ENCODE peak calls at places on chromosomes 4 and X, in ten cellular contexts. One of them, this sample, is unnamed.

GRCh38 chr4:44425614-44426208 is 22.9 kb downstream of the KCTD8 start:
- DNase-seq in HCT116: no peak
- DNase-seq in IMR-90: peak
- DNase-seq in hepatocyte: peak
- DNase-seq in ovary: no peak
- DNase-seq in A673: peak
- DNase-seq in esophagus squamous epithelium: no peak
- DNase-seq in fibroblast of lung: peak
- DNase-seq in dorsolateral prefrontal cortex: no peak
- DNase-seq in osteoblast: no peak
- DNase-seq in this sample: peak

GRCh38 chr4:72513227-72513626 is 55.8 kb downstream of the ADAMTS3 start:
- DNase-seq in fibroblast of lung: no peak
- DNase-seq in IMR-90: no peak
- DNase-seq in osteoblast: no peak
- DNase-seq in dorsolateral prefrontal cortex: no peak
- DNase-seq in esophagus squamous epithelium: no peak
- DNase-seq in hepatocyte: no peak
- DNase-seq in A673: no peak
- DNase-seq in ovary: no peak
- DNase-seq in HCT116: no peak
- DNase-seq in this sample: no peak

GRCh38 chrX:154712781-154713391 is 38.0 kb downstream of the GAB3 start:
- DNase-seq in A673: no peak
- DNase-seq in ovary: no peak
- DNase-seq in osteoblast: peak
- DNase-seq in dorsolateral prefrontal cortex: no peak
- DNase-seq in hepatocyte: no peak
- DNase-seq in HCT116: no peak
- DNase-seq in esophagus squamous epithelium: no peak
- DNase-seq in IMR-90: peak
- DNase-seq in fibroblast of lung: peak
- DNase-seq in this sample: peak

GRCh38 chr4:3302164-3302785 is 9.5 kb downstream of the RGS12 start:
- DNase-seq in dorsolateral prefrontal cortex: peak
- DNase-seq in osteoblast: peak
- DNase-seq in hepatocyte: no peak
- DNase-seq in IMR-90: no peak
- DNase-seq in A673: no peak
- DNase-seq in fibroblast of lung: peak
- DNase-seq in ovary: no peak
- DNase-seq in HCT116: no peak
- DNase-seq in esophagus squamous epithelium: no peak
- DNase-seq in this sample: peak

GRCh38 chr4:114257516-114257915 is 278.1 kb upstream of the ARSJ start:
- DNase-seq in dorsolateral prefrontal cortex: no peak
- DNase-seq in fibroblast of lung: peak
- DNase-seq in osteoblast: no peak
- DNase-seq in esophagus squamous epithelium: no peak
- DNase-seq in ovary: no peak
- DNase-seq in HCT116: no peak
- DNase-seq in hepatocyte: no peak
- DNase-seq in A673: no peak
- DNase-seq in IMR-90: peak
- DNase-seq in this sample: peak

GRCh38 chrX:41906515-41907165 is 16.7 kb downstream of the CASK start:
- DNase-seq in hepatocyte: no peak
- DNase-seq in esophagus squamous epithelium: no peak
- DNase-seq in A673: no peak
- DNase-seq in osteoblast: peak
- DNase-seq in HCT116: peak
- DNase-seq in ovary: no peak
- DNase-seq in fibroblast of lung: no peak
- DNase-seq in dorsolateral prefrontal cortex: no peak
- DNase-seq in IMR-90: no peak
- DNase-seq in this sample: peak

GRCh38 chrX:1397441-1397840 is 5.5 kb upstream of the SLC25A6 start:
- DNase-seq in hepatocyte: no peak
- DNase-seq in osteoblast: no peak
- DNase-seq in fibroblast of lung: no peak
- DNase-seq in A673: no peak
- DNase-seq in HCT116: no peak
- DNase-seq in esophagus squamous epithelium: no peak
- DNase-seq in ovary: peak
- DNase-seq in dorsolateral prefrontal cortex: no peak
- DNase-seq in IMR-90: no peak
- DNase-seq in this sample: no peak

GRCh38 chrX:45699158-45699557 is 498.5 kb upstream of the DIPK2B start:
- DNase-seq in esophagus squamous epithelium: no peak
- DNase-seq in fibroblast of lung: peak
- DNase-seq in ovary: no peak
- DNase-seq in IMR-90: peak
- DNase-seq in A673: no peak
- DNase-seq in hepatocyte: no peak
- DNase-seq in osteoblast: peak
- DNase-seq in HCT116: no peak
- DNase-seq in dorsolateral prefrontal cortex: no peak
- DNase-seq in this sample: peak

GRCh38 chr4:85127653-85128052 is 161.2 kb upstream of the WDFY3 start:
- DNase-seq in osteoblast: peak
- DNase-seq in esophagus squamous epithelium: no peak
- DNase-seq in A673: peak
- DNase-seq in IMR-90: no peak
- DNase-seq in fibroblast of lung: peak
- DNase-seq in ovary: no peak
- DNase-seq in dorsolateral prefrontal cortex: no peak
- DNase-seq in HCT116: peak
- DNase-seq in hepatocyte: peak
- DNase-seq in this sample: peak

GRCh38 chr4:112704991-112705845 is 68.3 kb downstream of the LARP7 start:
- DNase-seq in A673: peak
- DNase-seq in fibroblast of lung: peak
- DNase-seq in ovary: peak
- DNase-seq in IMR-90: peak
- DNase-seq in HCT116: peak
- DNase-seq in dorsolateral prefrontal cortex: peak
- DNase-seq in hepatocyte: peak
- DNase-seq in esophagus squamous epithelium: no peak
- DNase-seq in osteoblast: peak
- DNase-seq in this sample: peak

GRCh38 chrX:39238017-39238416 is 436.8 kb downstream of the MID1IP1 start:
- DNase-seq in HCT116: no peak
- DNase-seq in hepatocyte: no peak
- DNase-seq in IMR-90: no peak
- DNase-seq in A673: no peak
- DNase-seq in esophagus squamous epithelium: no peak
- DNase-seq in osteoblast: no peak
- DNase-seq in ovary: no peak
- DNase-seq in dorsolateral prefrontal cortex: no peak
- DNase-seq in fibroblast of lung: no peak
- DNase-seq in this sample: no peak

GRCh38 chr4:101288365-101289145 is 58.8 kb downstream of the PPP3CA start:
- DNase-seq in osteoblast: no peak
- DNase-seq in dorsolateral prefrontal cortex: no peak
- DNase-seq in A673: peak
- DNase-seq in ovary: no peak
- DNase-seq in IMR-90: peak
- DNase-seq in esophagus squamous epithelium: no peak
- DNase-seq in HCT116: no peak
- DNase-seq in hepatocyte: no peak
- DNase-seq in fibroblast of lung: peak
- DNase-seq in this sample: no peak

GRCh38 chr4:152939655-152940054 is 3.5 kb downstream of the FHDC1 start:
- DNase-seq in IMR-90: no peak
- DNase-seq in hepatocyte: no peak
- DNase-seq in osteoblast: no peak
- DNase-seq in HCT116: no peak
- DNase-seq in ovary: no peak
- DNase-seq in A673: no peak
- DNase-seq in fibroblast of lung: no peak
- DNase-seq in dorsolateral prefrontal cortex: no peak
- DNase-seq in esophagus squamous epithelium: no peak
- DNase-seq in this sample: no peak

GRCh38 chr4:89273741-89274141 is 33.9 kb downstream of the GPRIN3 start:
- DNase-seq in HCT116: no peak
- DNase-seq in fibroblast of lung: no peak
- DNase-seq in osteoblast: no peak
- DNase-seq in IMR-90: no peak
- DNase-seq in dorsolateral prefrontal cortex: no peak
- DNase-seq in ovary: no peak
- DNase-seq in hepatocyte: no peak
- DNase-seq in A673: no peak
- DNase-seq in esophagus squamous epithelium: no peak
- DNase-seq in this sample: no peak

GRCh38 chrX:150455220-150455618 is 92.1 kb downstream of the MAMLD1 start:
- DNase-seq in A673: no peak
- DNase-seq in IMR-90: peak
- DNase-seq in HCT116: no peak
- DNase-seq in osteoblast: no peak
- DNase-seq in ovary: no peak
- DNase-seq in esophagus squamous epithelium: no peak
- DNase-seq in dorsolateral prefrontal cortex: no peak
- DNase-seq in fibroblast of lung: peak
- DNase-seq in hepatocyte: no peak
- DNase-seq in this sample: no peak

GRCh38 chrX:16838202-16839066 is 31.7 kb downstream of the RBBP7 start:
- DNase-seq in IMR-90: peak
- DNase-seq in esophagus squamous epithelium: no peak
- DNase-seq in osteoblast: peak
- DNase-seq in hepatocyte: peak
- DNase-seq in HCT116: no peak
- DNase-seq in fibroblast of lung: peak
- DNase-seq in ovary: no peak
- DNase-seq in A673: no peak
- DNase-seq in dorsolateral prefrontal cortex: peak
- DNase-seq in this sample: peak

DNA sequence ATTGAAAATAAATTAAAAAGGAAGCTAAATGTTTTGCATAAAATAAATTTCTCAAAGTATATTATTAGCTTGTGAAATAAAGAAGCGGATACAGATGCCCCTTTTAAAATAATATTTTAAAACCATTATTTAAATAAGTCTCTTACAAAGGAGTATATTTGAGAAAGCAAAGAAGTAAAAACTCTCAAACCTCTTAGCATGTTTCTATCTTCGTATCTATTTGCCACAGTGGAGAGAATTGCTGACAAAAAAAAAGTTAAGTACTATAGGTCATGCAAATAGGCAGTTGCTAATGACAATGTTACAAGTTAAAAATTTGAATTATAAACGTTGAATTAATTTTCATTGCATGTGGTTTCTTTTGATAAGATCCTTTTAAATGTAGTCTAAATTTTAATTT is 44.5 kb upstream of the PDGFRA start:
- DNase-seq in fibroblast of lung: no peak
- DNase-seq in dorsolateral prefrontal cortex: no peak
- DNase-seq in osteoblast: no peak
- DNase-seq in A673: no peak
- DNase-seq in hepatocyte: no peak
- DNase-seq in esophagus squamous epithelium: no peak
- DNase-seq in HCT116: no peak
- DNase-seq in IMR-90: no peak
- DNase-seq in ovary: no peak
- DNase-seq in this sample: no peak
- H3K4me3 ChIP-seq in fibroblast of lung: no peak
- H3K4me3 ChIP-seq in dorsolateral prefrontal cortex: no peak
- H3K4me3 ChIP-seq in osteoblast: no peak
- H3K4me3 ChIP-seq in A673: no peak
- H3K4me3 ChIP-seq in hepatocyte: no peak
- H3K4me3 ChIP-seq in esophagus squamous epithelium: no peak
- H3K4me3 ChIP-seq in HCT116: no peak
- H3K4me3 ChIP-seq in IMR-90: no peak
- H3K4me3 ChIP-seq in ovary: no peak
- H3K4me3 ChIP-seq in this sample: no peak

GRCh38 chr4:169902658-169903345 is 123.4 kb downstream of the MFAP3L start:
- DNase-seq in fibroblast of lung: no peak
- DNase-seq in IMR-90: no peak
- DNase-seq in dorsolateral prefrontal cortex: no peak
- DNase-seq in HCT116: peak
- DNase-seq in esophagus squamous epithelium: no peak
- DNase-seq in osteoblast: no peak
- DNase-seq in hepatocyte: no peak
- DNase-seq in ovary: no peak
- DNase-seq in A673: no peak
- DNase-seq in this sample: no peak
- TF ChIP-seq CTCF in fibroblast of lung: no peak
- TF ChIP-seq CTCF in IMR-90: no peak
- TF ChIP-seq CTCF in dorsolateral prefrontal cortex: peak
- TF ChIP-seq CTCF in HCT116: peak
- TF ChIP-seq CTCF in esophagus squamous epithelium: no peak
- TF ChIP-seq CTCF in osteoblast: no peak
- TF ChIP-seq CTCF in hepatocyte: no peak
- TF ChIP-seq CTCF in ovary: no peak
- TF ChIP-seq CTCF in A673: no peak
- TF ChIP-seq CTCF in this sample: no peak

GRCh38 chrX:118349188-118349587 is 3.3 kb downstream of the WDR44 start:
- DNase-seq in esophagus squamous epithelium: no peak
- DNase-seq in dorsolateral prefrontal cortex: no peak
- DNase-seq in osteoblast: no peak
- DNase-seq in hepatocyte: no peak
- DNase-seq in HCT116: no peak
- DNase-seq in fibroblast of lung: no peak
- DNase-seq in ovary: no peak
- DNase-seq in IMR-90: no peak
- DNase-seq in A673: no peak
- DNase-seq in this sample: no peak
- H3K4me3 ChIP-seq in esophagus squamous epithelium: no peak
- H3K4me3 ChIP-seq in dorsolateral prefrontal cortex: no peak
- H3K4me3 ChIP-seq in osteoblast: no peak
- H3K4me3 ChIP-seq in hepatocyte: no peak
- H3K4me3 ChIP-seq in HCT116: no peak
- H3K4me3 ChIP-seq in fibroblast of lung: no peak
- H3K4me3 ChIP-seq in ovary: no peak
- H3K4me3 ChIP-seq in IMR-90: no peak
- H3K4me3 ChIP-seq in A673: no peak
- H3K4me3 ChIP-seq in this sample: no peak

DNA sequence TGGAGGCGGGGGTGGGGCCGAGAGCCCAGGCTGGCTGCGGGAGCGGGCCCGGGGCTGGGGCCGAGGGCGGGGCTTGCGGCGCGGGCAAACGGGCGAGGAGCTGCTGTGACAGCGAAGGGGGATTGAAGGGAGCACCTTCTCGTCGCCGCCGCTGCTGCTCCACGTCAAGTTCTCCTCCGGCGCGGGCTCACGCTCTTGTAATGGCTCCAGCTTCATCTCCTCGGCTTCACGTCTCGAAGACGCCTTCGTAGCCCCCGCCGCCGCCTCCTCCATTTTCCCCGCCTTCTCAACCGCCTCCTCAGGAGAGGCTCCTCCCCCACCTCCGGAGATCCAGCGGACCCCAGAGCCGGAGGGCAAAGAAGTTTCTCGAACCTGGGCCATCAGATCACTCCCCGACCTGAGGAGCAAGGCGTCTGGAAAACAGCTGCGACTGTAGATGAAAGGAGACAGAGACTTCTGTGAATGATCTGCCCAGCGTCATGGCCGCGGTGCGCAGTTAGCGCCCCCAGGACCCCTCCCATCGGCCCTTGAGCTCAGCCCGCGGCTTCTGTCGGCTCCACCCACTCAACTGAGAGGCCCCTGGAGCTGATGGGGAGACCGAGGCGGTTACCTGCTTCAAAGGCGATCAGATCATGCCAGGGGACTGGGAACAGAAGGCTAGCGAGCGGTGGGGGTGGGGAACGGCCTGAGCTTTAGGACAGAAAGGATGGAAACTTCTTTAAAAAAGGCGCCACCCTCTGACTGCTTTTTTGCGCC is 911 bp downstream of the USP51 start:
- DNase-seq in A673: peak
- DNase-seq in esophagus squamous epithelium: peak
- DNase-seq in dorsolateral prefrontal cortex: peak
- DNase-seq in hepatocyte: peak
- DNase-seq in ovary: peak
- DNase-seq in IMR-90: peak
- DNase-seq in HCT116: no peak
- DNase-seq in fibroblast of lung: peak
- DNase-seq in osteoblast: peak
- DNase-seq in this sample: peak
- TF ChIP-seq CTCF in A673: no peak
- TF ChIP-seq CTCF in esophagus squamous epithelium: no peak
- TF ChIP-seq CTCF in dorsolateral prefrontal cortex: peak
- TF ChIP-seq CTCF in hepatocyte: no peak
- TF ChIP-seq CTCF in ovary: no peak
- TF ChIP-seq CTCF in IMR-90: no peak
- TF ChIP-seq CTCF in HCT116: no peak
- TF ChIP-seq CTCF in fibroblast of lung: no peak
- TF ChIP-seq CTCF in osteoblast: no peak
- TF ChIP-seq CTCF in this sample: no peak

This sample was measured in astrocyte of the spinal cord.